ENCODE peak calls at places on chromosomes 13 and 19, in five cellular contexts. G is fibroblast of lung, H is H9, D is psoas muscle, R is ovary. U is an unnamed sample. For H3K27me3 and H3K9me3, the result is how much of the 10 kb centered on the place peaks cover.

GRCh38 chr13:34853161-34853560 is 88.9 kb upstream of the NBEA start:
- DNase-seq in G (no peak), H (no peak), D (no peak), R (no peak), U (no peak)

GRCh38 chr19:12930002-12930645 is 3.4 kb downstream of the FARSA start:
- DNase-seq in G (no peak), H (no peak), D (no peak), R (no peak), U (no peak)

GRCh38 chr19:56367829-56368711 is 25.3 kb downstream of the ZNF582 start:
- DNase-seq in G (peak), H (peak), D (peak), R (peak), U (peak)

GRCh38 chr19:35717665-35718344 is at the start of gene KMT2B:
- DNase-seq in G (no peak), H (peak), D (peak), R (peak), U (no peak)

GRCh38 chr19:16366056-16366432 is 41.4 kb downstream of the KLF2 start:
- DNase-seq in G (no peak), H (no peak), D (peak), R (no peak), U (no peak)

GRCh38 chr13:43611631-43612416 is 174.9 kb downstream of the ENOX1 start:
- DNase-seq in G (peak), H (no peak), D (no peak), R (no peak), U (no peak)

GRCh38 chr13:28452755-28453154 is 42.2 kb downstream of the FLT1 start:
- DNase-seq in G (no peak), H (no peak), D (no peak), R (no peak), U (no peak)

GRCh38 chr19:3369337-3370213 is 3.2 kb downstream of the NFIC start:
- DNase-seq in G (peak), H (peak), D (peak), R (peak), U (no peak)

GRCh38 chr19:36497001-36497400 is 7.6 kb upstream of the ZNF566 start:
- DNase-seq in G (no peak), H (no peak), D (no peak), R (no peak), U (no peak)

GRCh38 chr13:105107781-105108180 is 1427.7 kb downstream of the EFNB2 start:
- DNase-seq in G (no peak), H (no peak), D (no peak), R (no peak), U (no peak)

GRCh38 chr13:40444241-40444640 is 222.2 kb downstream of the FOXO1 start:
- DNase-seq in G (no peak), H (no peak), D (no peak), R (no peak), U (peak)

DNA sequence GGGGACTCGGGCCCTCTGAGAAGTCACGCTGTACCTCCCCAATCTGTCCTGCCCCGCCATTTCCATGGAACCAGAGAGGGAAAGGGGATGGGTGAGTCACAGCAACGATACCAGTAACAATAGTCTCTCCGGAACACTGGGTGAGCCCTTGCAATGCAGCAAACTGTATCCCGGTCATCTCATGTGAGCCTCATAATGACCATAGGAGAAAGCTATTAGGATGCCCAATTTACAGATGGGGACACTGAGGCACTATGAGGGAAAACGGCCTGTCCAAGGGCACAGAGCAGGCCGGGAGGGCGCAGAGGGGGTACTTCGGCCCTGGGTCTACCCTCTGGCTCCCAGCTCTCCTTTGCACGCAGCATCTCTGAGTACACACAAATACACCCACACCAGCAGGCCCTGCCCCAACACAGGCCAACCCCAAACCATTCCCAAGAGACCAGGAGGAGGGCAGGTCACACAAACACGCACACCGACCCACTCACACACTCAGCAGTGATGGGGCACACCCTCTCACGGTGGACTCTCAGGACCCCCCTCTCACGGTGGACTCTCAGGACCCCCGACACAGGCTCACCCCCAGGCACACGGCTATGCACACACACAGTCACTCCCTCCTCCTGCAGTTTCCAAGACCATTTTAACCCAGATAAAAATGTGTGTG is 18.2 kb downstream of the LRRC4B start:
- DNase-seq in G (no peak), H (no peak), D (no peak), R (no peak), U (no peak)
- H3K27me3 ChIP-seq in G (under half), H (under half), D (under half), R (under half), U (under half)

DNA sequence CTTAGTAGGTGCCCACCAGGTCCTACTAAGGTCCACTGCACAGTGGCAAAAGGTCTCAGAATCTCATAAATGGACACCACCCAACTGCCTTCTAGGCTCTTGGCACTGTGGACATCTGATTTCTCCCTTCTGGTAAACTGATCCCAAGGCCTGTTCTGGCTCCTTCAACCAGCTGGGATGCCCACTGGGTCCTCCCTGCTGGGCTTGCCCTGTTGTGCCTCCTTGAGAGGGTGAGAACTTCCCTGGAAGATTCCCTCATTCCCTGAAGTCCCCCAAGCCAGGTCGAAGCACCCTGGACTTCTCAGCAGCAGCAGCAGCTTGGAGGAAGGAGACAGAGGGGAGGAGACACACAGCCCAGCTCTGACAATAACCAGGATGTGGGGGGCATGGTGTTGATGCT is 6.6 kb upstream of the ZNF492 start:
- DNase-seq in G (no peak), H (no peak), D (no peak), R (no peak), U (no peak)
- H3K9me3 ChIP-seq in G (under half), H (half or more), D (under half), R (under half), U (under half)

GRCh38 chr19:46633130-46633529 is 2.9 kb downstream of the GNG8 start:
- DNase-seq in G (no peak), H (no peak), D (no peak), R (no peak), U (no peak)

GRCh38 chr19:46629546-46630025 is 4.7 kb upstream of the PTGIR start:
- DNase-seq in G (peak), H (no peak), D (no peak), R (no peak), U (no peak)

GRCh38 chr19:46634045-46634655 is 1.9 kb downstream of the GNG8 start:
- DNase-seq in G (peak), H (peak), D (peak), R (peak), U (peak)

GRCh38 chr19:46630806-46631205 is 5.2 kb downstream of the GNG8 start:
- DNase-seq in G (no peak), H (no peak), D (no peak), R (no peak), U (no peak)

DNA sequence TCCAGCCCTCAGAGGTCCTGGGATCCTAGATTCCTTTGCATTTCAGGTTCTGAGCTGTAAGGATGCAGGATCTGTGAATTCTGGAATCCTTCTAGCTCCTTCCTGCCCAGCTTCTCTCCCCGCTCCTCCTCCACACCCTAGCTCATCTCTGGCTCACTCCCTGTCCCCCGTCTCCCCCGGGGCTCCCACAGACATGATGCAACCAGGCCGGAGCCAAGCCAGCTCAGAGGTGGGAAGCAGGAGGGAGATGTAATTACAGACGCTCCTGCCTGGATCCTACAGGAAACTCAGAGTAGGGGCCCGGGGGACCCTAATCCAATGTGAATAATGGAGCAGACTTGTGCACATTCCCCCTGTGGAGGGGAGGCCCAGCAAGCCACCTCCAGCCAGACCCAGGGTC is 4.5 kb downstream of the GNG8 start:
- DNase-seq in G (no peak), H (no peak), D (peak), R (no peak), U (no peak)
- H3K27me3 ChIP-seq in G (under half), H (under half), D (under half), R (under half), U (under half)

DNA sequence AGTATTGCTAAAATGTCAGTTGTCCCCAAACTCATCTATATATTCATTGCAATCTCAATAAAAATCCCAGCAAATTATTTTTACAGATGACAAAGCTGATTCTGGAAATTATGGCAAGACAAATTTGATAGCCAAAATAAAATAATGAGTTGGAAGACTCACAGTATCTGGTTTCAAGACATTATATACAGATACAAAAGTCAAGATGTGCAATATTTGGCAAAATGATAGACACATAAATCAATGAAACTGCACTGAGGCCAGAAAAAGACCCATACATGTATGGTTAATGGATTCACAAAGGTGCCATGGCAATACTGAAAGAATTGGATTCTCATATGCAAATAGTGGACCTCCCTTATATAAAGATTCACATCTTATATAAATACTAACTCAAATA is 24.2 kb downstream of the ZNF45 start:
- DNase-seq in G (no peak), H (no peak), D (no peak), R (no peak), U (no peak)
- H3K9me3 ChIP-seq in G (under half), H (half or more), D (half or more), R (under half), U (under half)

DNA sequence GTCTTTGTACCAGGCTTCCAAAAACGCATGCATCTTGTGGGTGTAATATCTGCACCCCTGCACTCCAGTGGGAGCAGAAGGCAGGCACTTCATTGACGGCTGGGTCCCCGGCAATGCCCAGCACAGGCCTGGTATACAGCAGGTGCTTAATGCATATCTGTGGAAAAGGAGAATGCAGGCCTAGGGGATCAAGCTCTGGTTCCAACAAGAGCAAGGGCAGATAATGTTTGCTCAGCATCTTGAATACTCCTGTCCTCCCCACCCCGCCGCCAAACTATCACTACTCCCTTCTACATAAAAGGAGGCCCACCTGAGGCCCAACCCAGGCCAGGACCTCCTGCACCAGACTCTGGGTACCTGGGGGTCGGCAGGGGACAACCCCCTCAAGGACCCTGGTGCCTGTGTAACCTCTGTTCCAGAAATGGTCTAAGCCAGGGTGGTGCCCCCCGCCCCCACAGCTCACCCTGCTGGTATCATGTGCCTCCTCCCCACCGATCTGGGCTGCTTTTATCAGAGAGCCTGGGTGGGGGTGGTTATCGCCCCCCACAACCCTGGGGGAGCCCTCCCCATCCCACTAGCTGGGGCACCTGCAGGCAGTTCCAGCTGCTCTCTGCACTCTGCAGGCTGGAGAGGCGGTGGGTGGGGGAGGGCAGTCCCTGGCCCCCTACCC is 4.8 kb downstream of the KLF16 start:
- DNase-seq in G (no peak), H (no peak), D (no peak), R (no peak), U (no peak)
- H3K27me3 ChIP-seq in G (under half), H (under half), D (under half), R (under half), U (under half)